ENCODE peak calls at places on chromosome 12, in seven cellular contexts. P, Q, F, T, K, N and W are unnamed samples.

GRCh38 chr12:89390802-89391673 is 38.7 kb upstream of the DUSP6 start:
- DNase-seq in P (no peak), Q (no peak), F (no peak), T (no peak), K (no peak), N (peak), W (no peak)

GRCh38 chr12:45281994-45282393 is 66.1 kb downstream of the ANO6 start:
- DNase-seq in P (no peak), Q (no peak), F (no peak), T (no peak), K (no peak), N (no peak), W (no peak)

GRCh38 chr12:120015313-120015712 is 26.3 kb downstream of the BICDL1 start:
- DNase-seq in P (no peak), Q (no peak), F (no peak), T (no peak), K (no peak), N (peak), W (peak)

GRCh38 chr12:96237035-96237434 is 42.9 kb downstream of the ELK3 start:
- DNase-seq in P (no peak), Q (no peak), F (no peak), T (no peak), K (no peak), N (no peak), W (no peak)

GRCh38 chr12:48978291-48978740 is at the start of gene WNT1:
- DNase-seq in P (no peak), Q (no peak), F (no peak), T (no peak), K (no peak), N (no peak), W (no peak)

GRCh38 chr12:110540048-110540447 is 37.9 kb downstream of the RAD9B start:
- DNase-seq in P (no peak), Q (no peak), F (no peak), T (no peak), K (no peak), N (no peak), W (no peak)

GRCh38 chr12:11564984-11565651 is 84.4 kb upstream of the ETV6 start:
- DNase-seq in P (no peak), Q (no peak), F (no peak), T (no peak), K (no peak), N (no peak), W (no peak)

GRCh38 chr12:40175489-40175888 is 49.3 kb upstream of the LRRK2 start:
- DNase-seq in P (no peak), Q (no peak), F (no peak), T (no peak), K (no peak), N (no peak), W (no peak)

GRCh38 chr12:92629349-92630065 is 73.3 kb upstream of the PLEKHG7 start:
- DNase-seq in P (no peak), Q (no peak), F (no peak), T (no peak), K (no peak), N (no peak), W (no peak)

GRCh38 chr12:4977104-4977503 is 66.6 kb upstream of the KCNA5 start:
- DNase-seq in P (no peak), Q (no peak), F (no peak), T (no peak), K (no peak), N (no peak), W (no peak)

GRCh38 chr12:47863985-47864384 is 40.8 kb downstream of the VDR start:
- DNase-seq in P (no peak), Q (no peak), F (no peak), T (no peak), K (no peak), N (no peak), W (no peak)

GRCh38 chr12:9868951-9869306 is 225 bp downstream of the CLEC2B start:
- DNase-seq in P (no peak), Q (no peak), F (no peak), T (no peak), K (no peak), N (no peak), W (no peak)

GRCh38 chr12:131912526-131913274 is 16.4 kb upstream of the PUS1 start:
- DNase-seq in P (no peak), Q (peak), F (peak), T (peak), K (no peak), N (no peak), W (no peak)

GRCh38 chr12:5307065-5307464 is 124.8 kb upstream of the NTF3 start:
- DNase-seq in P (no peak), Q (no peak), F (no peak), T (no peak), K (no peak), N (no peak), W (no peak)

GRCh38 chr12:56551070-56551469 is 29.4 kb downstream of the RBMS2 start:
- DNase-seq in P (no peak), Q (no peak), F (no peak), T (no peak), K (no peak), N (no peak), W (no peak)

GRCh38 chr12:96237465-96238077 is 43.4 kb downstream of the ELK3 start:
- DNase-seq in P (no peak), Q (peak), F (peak), T (peak), K (peak), N (peak), W (peak)

GRCh38 chr12:45310627-45310968 is 94.7 kb downstream of the ANO6 start:
- DNase-seq in P (no peak), Q (no peak), F (no peak), T (no peak), K (no peak), N (no peak), W (no peak)

GRCh38 chr12:64042901-64043300 is 179.2 kb downstream of the KICS2 start:
- DNase-seq in P (no peak), Q (no peak), F (no peak), T (no peak), K (no peak), N (no peak), W (no peak)

GRCh38 chr12:108666326-108666995 is 32.8 kb upstream of the SELPLG start:
- DNase-seq in P (no peak), Q (no peak), F (no peak), T (no peak), K (no peak), N (no peak), W (no peak)

GRCh38 chr12:131894981-131895639 is 688 bp downstream of the ULK1 start:
- DNase-seq in P (peak), Q (no peak), F (no peak), T (no peak), K (no peak), N (peak), W (no peak)

GRCh38 chr12:75666980-75667359 is 155.6 kb upstream of the KRR1 start:
- DNase-seq in P (no peak), Q (no peak), F (no peak), T (no peak), K (no peak), N (no peak), W (no peak)